ENCODE peak calls at places on chromosomes 1 and 21, in seven cellular contexts. One of them, this sample, is unnamed.

GRCh38 chr1:174990382-174990999 is 9.3 kb upstream of the CACYBP start:
- DNase-seq in upper lobe of right lung: no peak
- DNase-seq in A172: peak; percentile 87
- DNase-seq in glutamatergic neuron: no peak
- DNase-seq in naive B cell: peak; percentile 20
- DNase-seq in heart right ventricle: no peak
- DNase-seq in kidney tubule cell: peak; percentile 55
- DNase-seq in this sample: peak; percentile 84

GRCh38 chr1:203805689-203806088 is 10.3 kb downstream of the ZBED6 start:
- DNase-seq in A172: no peak
- DNase-seq in kidney tubule cell: no peak
- DNase-seq in naive B cell: no peak
- DNase-seq in upper lobe of right lung: no peak
- DNase-seq in glutamatergic neuron: no peak
- DNase-seq in heart right ventricle: no peak
- DNase-seq in this sample: no peak

GRCh38 chr1:70353641-70354331 is 736 bp downstream of the ANKRD13C start:
- DNase-seq in heart right ventricle: peak; percentile 28
- DNase-seq in glutamatergic neuron: no peak
- DNase-seq in upper lobe of right lung: no peak
- DNase-seq in naive B cell: peak; percentile 5
- DNase-seq in kidney tubule cell: peak; percentile 83
- DNase-seq in A172: peak; percentile 46
- DNase-seq in this sample: peak; percentile 64

GRCh38 chr1:201676061-201676644 is 137.2 kb downstream of the NAV1 start:
- DNase-seq in A172: peak; percentile 36
- DNase-seq in upper lobe of right lung: peak; percentile 70
- DNase-seq in naive B cell: no peak
- DNase-seq in kidney tubule cell: peak; percentile 50
- DNase-seq in heart right ventricle: peak; percentile 41
- DNase-seq in glutamatergic neuron: no peak
- DNase-seq in this sample: no peak

GRCh38 chr1:39106949-39107740 is 81.0 kb downstream of the NDUFS5 start:
- DNase-seq in kidney tubule cell: peak; percentile 32
- DNase-seq in upper lobe of right lung: no peak
- DNase-seq in A172: no peak
- DNase-seq in glutamatergic neuron: no peak
- DNase-seq in naive B cell: no peak
- DNase-seq in heart right ventricle: no peak
- DNase-seq in this sample: peak; percentile 38

GRCh38 chr21:42637602-42638041 is 15.8 kb upstream of the PDE9A start:
- DNase-seq in glutamatergic neuron: no peak
- DNase-seq in heart right ventricle: no peak
- DNase-seq in A172: no peak
- DNase-seq in kidney tubule cell: no peak
- DNase-seq in naive B cell: no peak
- DNase-seq in upper lobe of right lung: peak; percentile 62
- DNase-seq in this sample: no peak

GRCh38 chr1:64536217-64536835 is 66.4 kb downstream of the CACHD1 start:
- DNase-seq in glutamatergic neuron: no peak
- DNase-seq in kidney tubule cell: peak; percentile 59
- DNase-seq in upper lobe of right lung: no peak
- DNase-seq in naive B cell: no peak
- DNase-seq in heart right ventricle: no peak
- DNase-seq in A172: no peak
- DNase-seq in this sample: no peak

GRCh38 chr1:41620365-41621169 is 136.1 kb upstream of the EDN2 start:
- DNase-seq in upper lobe of right lung: no peak
- DNase-seq in heart right ventricle: no peak
- DNase-seq in glutamatergic neuron: no peak
- DNase-seq in kidney tubule cell: no peak
- DNase-seq in A172: no peak
- DNase-seq in naive B cell: no peak
- DNase-seq in this sample: no peak

GRCh38 chr1:157457279-157457678 is 95.0 kb downstream of the FCRL5 start:
- DNase-seq in A172: no peak
- DNase-seq in upper lobe of right lung: no peak
- DNase-seq in glutamatergic neuron: no peak
- DNase-seq in kidney tubule cell: no peak
- DNase-seq in heart right ventricle: no peak
- DNase-seq in naive B cell: no peak
- DNase-seq in this sample: no peak

GRCh38 chr1:3313579-3313955 is 140.9 kb upstream of the ARHGEF16 start:
- DNase-seq in kidney tubule cell: peak; percentile 65
- DNase-seq in upper lobe of right lung: peak; percentile 89
- DNase-seq in naive B cell: no peak
- DNase-seq in heart right ventricle: peak; percentile 87
- DNase-seq in A172: peak; percentile 80
- DNase-seq in glutamatergic neuron: no peak
- DNase-seq in this sample: no peak

This sample was measured in RKO.